ENCODE peak calls at places on chromosome X, in five cellular contexts. J, W, R, T and M are unnamed samples.

GRCh38 chrX:46838974-46839480 is 2.2 kb downstream of the RP2 start:
- DNase-seq in J (peak), W (no peak), R (no peak), T (no peak), M (no peak)

GRCh38 chrX:3465017-3465416 is 118.6 kb upstream of the MXRA5 start:
- DNase-seq in J (no peak), W (no peak), R (no peak), T (no peak), M (no peak)

GRCh38 chrX:45795546-45795945 is 594.9 kb upstream of the DIPK2B start:
- DNase-seq in J (peak), W (no peak), R (no peak), T (no peak), M (no peak)

GRCh38 chrX:123846598-123847038 is 13.2 kb upstream of the XIAP start:
- DNase-seq in J (peak), W (no peak), R (no peak), T (peak), M (no peak)

GRCh38 chrX:24485323-24485722 is 20.2 kb downstream of the PDK3 start:
- DNase-seq in J (no peak), W (no peak), R (no peak), T (no peak), M (no peak)

GRCh38 chrX:40099046-40099968 is 1.5 kb upstream of the BCOR start:
- DNase-seq in J (no peak), W (peak), R (peak), T (no peak), M (no peak)

GRCh38 chrX:80576815-80577533 is 156.7 kb downstream of the TENT5D start:
- DNase-seq in J (no peak), W (no peak), R (no peak), T (peak), M (no peak)

GRCh38 chrX:98480606-98481005 is 1596.9 kb downstream of the RPA4 start:
- DNase-seq in J (no peak), W (no peak), R (no peak), T (peak), M (no peak)

GRCh38 chrX:16199343-16199742 is 32.1 kb downstream of the MAGEB17 start:
- DNase-seq in J (no peak), W (no peak), R (no peak), T (no peak), M (no peak)

GRCh38 chrX:80765226-80765625 is 44.5 kb downstream of the BRWD3 start:
- DNase-seq in J (peak), W (no peak), R (no peak), T (peak), M (peak)

GRCh38 chrX:70454441-70455365 is 10.1 kb downstream of the DLG3 start:
- DNase-seq in J (peak), W (peak), R (peak), T (peak), M (peak)

GRCh38 chrX:68681443-68681941 is 34.0 kb downstream of the STARD8 start:
- DNase-seq in J (peak), W (no peak), R (no peak), T (no peak), M (peak)

GRCh38 chrX:69028006-69028760 is 137.1 kb downstream of the PJA1 start:
- DNase-seq in J (no peak), W (peak), R (no peak), T (no peak), M (no peak)

DNA sequence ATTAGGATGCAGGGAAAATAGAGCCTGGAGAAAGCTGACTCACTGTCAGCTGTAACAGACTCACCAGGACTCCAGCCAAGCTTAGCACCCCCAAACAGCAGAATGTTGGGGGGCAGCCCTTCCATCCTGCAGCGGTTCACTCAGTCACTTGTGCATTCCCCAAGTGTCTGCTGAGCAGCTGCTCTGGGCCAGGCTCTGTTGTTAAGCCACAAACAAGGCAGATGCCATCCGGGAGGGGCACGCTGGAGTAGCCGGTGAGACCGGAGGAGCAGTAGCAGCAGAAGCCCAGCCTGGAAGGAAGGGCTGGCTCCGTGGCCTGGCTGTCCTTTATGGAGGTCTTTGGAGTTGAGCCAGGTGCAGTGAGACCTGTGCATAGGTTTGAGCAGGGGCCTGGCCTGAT is 22.0 kb downstream of the CCNQ start:
- DNase-seq in J (no peak), W (no peak), R (no peak), T (no peak), M (no peak)
- TF ChIP-seq CTCF in J (no peak), W (no peak), R (no peak), T (no peak), M (no peak)

GRCh38 chrX:150084474-150085229 is 146.4 kb upstream of the EOLA2 start:
- DNase-seq in J (peak), W (no peak), R (no peak), T (peak), M (peak)
- H3K4me3 ChIP-seq in J (no peak), W (no peak), R (no peak), T (peak), M (no peak)

GRCh38 chrX:84187501-84188319 is at the start of gene RPS6KA6:
- DNase-seq in J (peak), W (no peak), R (peak), T (peak), M (no peak)

GRCh38 chrX:84189125-84189524 is 1.1 kb upstream of the RPS6KA6 start:
- DNase-seq in J (no peak), W (no peak), R (no peak), T (no peak), M (no peak)

GRCh38 chrX:84186603-84187358 is 1.2 kb downstream of the RPS6KA6 start:
- DNase-seq in J (peak), W (no peak), R (peak), T (peak), M (no peak)

GRCh38 chrX:84192006-84192405 is 4.0 kb upstream of the RPS6KA6 start:
- DNase-seq in J (no peak), W (no peak), R (no peak), T (no peak), M (no peak)

GRCh38 chrX:84188320-84188834 is 378 bp upstream of the RPS6KA6 start:
- DNase-seq in J (peak), W (no peak), R (peak), T (peak), M (peak)
- TF ChIP-seq CTCF in J (no peak), W (no peak), R (no peak), T (no peak), M (peak)

GRCh38 chrX:156004256-156004655 is 6.8 kb downstream of the IL9R start:
- DNase-seq in J (no peak), W (no peak), R (no peak), T (no peak), M (no peak)
- H3K4me3 ChIP-seq in J (no peak), W (no peak), R (no peak), T (no peak), M (no peak)

DNA sequence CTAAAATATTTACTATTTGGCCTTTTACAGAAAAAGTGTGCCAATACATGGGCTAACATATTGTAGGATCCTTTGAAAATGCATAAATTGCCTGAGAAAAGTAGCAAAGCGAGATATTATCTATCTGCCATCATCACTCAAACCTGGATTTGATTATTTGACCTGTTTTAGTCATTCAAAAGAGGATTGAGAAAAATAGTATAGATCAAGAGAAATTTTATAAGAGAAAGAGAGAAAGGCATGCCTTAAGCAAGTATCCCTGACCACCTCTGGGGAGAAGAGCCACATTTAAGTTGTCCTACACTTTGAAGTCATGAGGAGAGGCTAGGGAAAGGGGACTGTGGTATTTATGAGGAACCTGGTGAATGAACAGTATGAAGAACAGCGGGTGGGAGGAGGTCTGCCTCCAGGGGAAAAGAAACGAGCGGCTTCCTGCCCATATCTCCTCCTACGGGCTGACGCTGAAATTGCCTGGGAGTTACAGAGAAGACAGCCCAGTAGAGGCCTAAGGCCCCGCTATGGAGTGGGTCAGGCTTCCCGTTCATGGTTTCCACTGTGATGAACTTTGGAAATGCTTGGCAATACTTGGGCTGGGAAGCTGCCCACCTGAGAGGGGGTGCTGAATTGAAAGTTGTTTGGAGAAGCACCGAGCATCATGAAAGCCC is 106.8 kb upstream of the ACSL4 start:
- DNase-seq in J (peak), W (no peak), R (no peak), T (no peak), M (no peak)
- TF ChIP-seq CTCF in J (no peak), W (no peak), R (no peak), T (peak), M (peak)

GRCh38 chrX:136643243-136643642 is 4.7 kb upstream of the CD40LG start:
- DNase-seq in J (no peak), W (no peak), R (no peak), T (no peak), M (no peak)

GRCh38 chrX:136652822-136653723 is 5.1 kb downstream of the CD40LG start:
- DNase-seq in J (no peak), W (no peak), R (no peak), T (no peak), M (no peak)

GRCh38 chrX:136650811-136651210 is 2.9 kb downstream of the CD40LG start:
- DNase-seq in J (no peak), W (no peak), R (no peak), T (no peak), M (no peak)

GRCh38 chrX:136646602-136647239 is 1.2 kb upstream of the CD40LG start:
- DNase-seq in J (no peak), W (peak), R (no peak), T (no peak), M (no peak)

DNA sequence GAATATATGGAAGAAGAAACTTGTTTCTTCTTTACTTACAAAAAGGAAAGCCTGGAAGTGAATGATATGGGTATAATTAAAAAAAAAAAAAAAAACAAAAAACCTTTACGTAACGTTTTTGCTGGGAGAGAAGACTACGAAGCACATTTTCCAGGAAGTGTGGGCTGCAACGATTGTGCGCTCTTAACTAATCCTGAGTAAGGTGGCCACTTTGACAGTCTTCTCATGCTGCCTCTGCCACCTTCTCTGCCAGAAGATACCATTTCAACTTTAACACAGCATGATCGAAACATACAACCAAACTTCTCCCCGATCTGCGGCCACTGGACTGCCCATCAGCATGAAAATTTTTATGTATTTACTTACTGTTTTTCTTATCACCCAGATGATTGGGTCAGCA is at the start of gene CD40LG:
- DNase-seq in J (no peak), W (no peak), R (no peak), T (no peak), M (no peak)
- H3K4me3 ChIP-seq in J (no peak), W (no peak), R (no peak), T (no peak), M (no peak)

DNA sequence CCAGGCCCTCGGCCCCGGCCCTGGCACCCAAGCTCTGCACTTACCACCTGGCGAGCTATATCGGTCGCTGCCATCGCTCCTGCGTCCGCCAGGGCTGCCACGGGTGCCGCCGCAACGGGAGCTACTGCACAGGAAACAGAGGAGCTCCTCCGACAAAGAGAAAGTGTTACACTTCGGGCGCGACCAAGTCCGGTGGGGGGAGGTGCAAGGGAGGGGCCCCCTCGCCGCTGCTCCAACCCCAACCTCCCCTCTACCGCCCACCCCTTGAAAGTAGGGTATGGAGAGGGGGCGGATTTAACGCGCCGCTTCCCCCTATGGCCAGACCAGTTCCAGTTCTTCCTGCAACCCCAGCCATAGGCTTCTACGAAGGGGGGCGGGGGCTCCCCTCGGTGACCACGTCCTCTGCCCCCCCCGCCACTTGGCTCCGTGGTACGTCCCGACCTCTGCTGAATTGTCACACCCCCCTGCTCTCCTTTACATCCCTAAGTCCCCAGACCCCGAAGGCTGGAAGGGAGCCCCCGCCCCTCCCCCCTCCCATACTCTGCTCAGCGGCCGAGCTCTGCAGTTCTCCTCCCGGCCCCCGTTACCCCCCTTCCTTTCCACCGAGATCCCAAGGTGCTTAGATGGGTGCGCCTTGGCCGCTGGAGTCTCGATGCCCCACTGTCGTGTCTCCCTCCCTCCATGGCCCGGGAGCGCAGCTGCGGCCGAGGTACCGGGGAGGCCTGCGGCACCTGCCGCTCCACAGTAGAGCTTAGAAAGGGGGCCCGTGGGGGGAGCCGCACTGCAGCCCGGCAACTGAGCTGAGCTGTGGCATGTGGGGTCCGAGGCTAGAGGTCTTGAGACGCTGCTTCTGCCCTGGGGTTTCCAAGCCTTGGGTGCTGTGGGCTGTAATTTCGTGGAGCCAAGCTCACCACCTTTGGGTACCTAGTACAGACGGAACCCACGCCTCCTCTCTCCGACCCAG is at the start of gene SEPTIN6:
- DNase-seq in J (peak), W (peak), R (peak), T (peak), M (peak)
- TF ChIP-seq CTCF in J (no peak), W (no peak), R (no peak), T (no peak), M (no peak)